ENCODE peak calls at places on chromosomes 6 and 20, in six cellular contexts. O is Calu3, X is CD14-positive monocyte, T is HFF-Myc, F is BE2C, Z is brain microvascular endothelial cell. B is an unnamed sample.

GRCh38 chr6:69289689-69290088 is 507.1 kb downstream of the LMBRD1 start:
- DNase-seq in O (no peak), X (no peak), T (no peak), F (no peak), Z (no peak), B (no peak)

GRCh38 chr6:31655349-31656237 is at the start of gene APOM:
- DNase-seq in O (no peak), X (no peak), T (no peak), F (no peak), Z (no peak), B (no peak)

GRCh38 chr6:113723182-113723581 is 134.0 kb upstream of the MARCKS start:
- DNase-seq in O (no peak), X (no peak), T (no peak), F (no peak), Z (no peak), B (no peak)

GRCh38 chr6:73388800-73389512 is 5.7 kb upstream of the DDX43 start:
- DNase-seq in O (peak), X (peak), T (peak), F (peak), Z (peak), B (peak)

GRCh38 chr6:139376604-139377218 is 2.3 kb upstream of the CITED2 start:
- DNase-seq in O (peak), X (no peak), T (no peak), F (no peak), Z (no peak), B (no peak)

GRCh38 chr6:110191477-110191876 is 11.2 kb downstream of the CDC40 start:
- DNase-seq in O (no peak), X (no peak), T (no peak), F (no peak), Z (no peak), B (no peak)

GRCh38 chr6:16200231-16200941 is 38.0 kb upstream of the GMPR start:
- DNase-seq in O (no peak), X (no peak), T (no peak), F (no peak), Z (no peak), B (peak)

GRCh38 chr20:4681971-4682370 is 39.7 kb upstream of the PRND start:
- DNase-seq in O (no peak), X (no peak), T (peak), F (no peak), Z (no peak), B (no peak)

GRCh38 chr6:108798672-108799355 is 49.4 kb upstream of the ARMC2 start:
- DNase-seq in O (no peak), X (no peak), T (no peak), F (peak), Z (no peak), B (no peak)

GRCh38 chr6:127690092-127690491 is 113.1 kb downstream of the C6orf58 start:
- DNase-seq in O (peak), X (no peak), T (peak), F (no peak), Z (peak), B (no peak)

GRCh38 chr6:99790679-99791078 is 184.0 kb downstream of the PRDM13 start:
- DNase-seq in O (no peak), X (no peak), T (no peak), F (no peak), Z (no peak), B (no peak)
- TF ChIP-seq CTCF in O (peak), X (no peak), T (no peak), F (peak), Z (no peak), B (no peak)

DNA sequence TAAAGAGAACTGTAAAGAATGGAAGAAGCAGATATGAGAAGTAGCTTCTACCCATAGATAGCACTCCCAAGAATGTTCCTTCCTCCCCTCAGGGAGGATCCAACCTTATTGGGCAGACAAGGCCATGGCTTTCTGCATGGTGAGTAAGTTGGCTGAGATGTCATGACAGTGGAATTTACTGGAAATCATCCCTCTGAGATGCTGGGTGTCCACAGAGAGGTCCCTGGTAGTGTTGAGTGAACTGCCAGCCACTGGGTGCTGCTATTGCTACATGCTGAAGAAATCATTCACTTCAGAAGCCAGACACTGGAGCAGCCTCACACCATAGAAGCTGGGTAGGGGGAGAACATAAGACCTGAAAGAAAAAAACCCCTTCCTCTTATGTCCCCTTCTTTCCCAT is 46.4 kb upstream of the FERMT1 start:
- DNase-seq in O (no peak), X (no peak), T (no peak), F (no peak), Z (peak), B (no peak)
- TF ChIP-seq CTCF in O (no peak), X (no peak), T (peak), F (peak), Z (peak), B (no peak)

GRCh38 chr6:156873654-156874380 is 96.6 kb downstream of the ARID1B start:
- DNase-seq in O (no peak), X (no peak), T (no peak), F (no peak), Z (no peak), B (no peak)
- TF ChIP-seq CTCF in O (no peak), X (no peak), T (no peak), F (no peak), Z (no peak), B (no peak)

GRCh38 chr6:97462944-97463343 is 179.9 kb upstream of the MMS22L start:
- DNase-seq in O (no peak), X (no peak), T (no peak), F (no peak), Z (no peak), B (no peak)

GRCh38 chr6:97469451-97469850 is 186.4 kb upstream of the MMS22L start:
- DNase-seq in O (no peak), X (no peak), T (no peak), F (no peak), Z (no peak), B (no peak)

GRCh38 chr6:97462031-97462430 is 179.0 kb upstream of the MMS22L start:
- DNase-seq in O (no peak), X (no peak), T (no peak), F (no peak), Z (no peak), B (no peak)

GRCh38 chr6:97468981-97469380 is 186.0 kb upstream of the MMS22L start:
- DNase-seq in O (no peak), X (no peak), T (no peak), F (no peak), Z (no peak), B (no peak)

GRCh38 chr6:97465877-97466710 is 183.1 kb upstream of the MMS22L start:
- DNase-seq in O (no peak), X (no peak), T (no peak), F (no peak), Z (no peak), B (peak)
- TF ChIP-seq CTCF in O (no peak), X (no peak), T (no peak), F (peak), Z (peak), B (no peak)

GRCh38 chr6:117849087-117849486 is 58.0 kb upstream of the SLC35F1 start:
- DNase-seq in O (no peak), X (no peak), T (no peak), F (no peak), Z (no peak), B (no peak)

GRCh38 chr6:117847912-117848311 is 59.2 kb upstream of the SLC35F1 start:
- DNase-seq in O (no peak), X (no peak), T (no peak), F (no peak), Z (no peak), B (no peak)
- TF ChIP-seq CTCF in O (no peak), X (no peak), T (no peak), F (no peak), Z (no peak), B (no peak)

DNA sequence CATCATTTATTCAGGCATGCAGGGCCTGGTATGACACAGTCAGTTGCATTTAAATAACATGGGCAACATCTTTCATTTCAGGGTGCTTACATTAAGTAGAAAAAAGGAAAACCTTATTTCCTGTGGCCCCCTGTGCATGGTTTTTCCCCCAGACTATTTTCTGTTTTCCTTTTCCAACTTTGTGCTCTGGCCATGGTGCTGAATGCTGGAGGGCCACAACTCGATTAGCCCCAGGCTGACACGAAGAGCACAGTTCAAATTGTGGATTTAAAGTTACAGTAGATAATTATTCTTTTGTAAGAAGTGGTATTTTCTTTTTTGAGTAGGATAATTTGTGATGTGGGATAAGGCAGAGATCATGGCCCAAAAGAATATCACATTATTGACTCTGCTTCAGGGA is 332.0 kb downstream of the HAO1 start:
- DNase-seq in O (peak), X (no peak), T (no peak), F (no peak), Z (no peak), B (peak)
- TF ChIP-seq CTCF in O (no peak), X (no peak), T (no peak), F (no peak), Z (no peak), B (no peak)

GRCh38 chr6:131117866-131118265 is 17.4 kb upstream of the AKAP7 start:
- DNase-seq in O (no peak), X (no peak), T (no peak), F (no peak), Z (no peak), B (no peak)
- TF ChIP-seq CTCF in O (no peak), X (no peak), T (no peak), F (no peak), Z (no peak), B (no peak)

GRCh38 chr6:122374307-122374706 is 25.1 kb upstream of the HSF2 start:
- DNase-seq in O (no peak), X (no peak), T (no peak), F (no peak), Z (no peak), B (no peak)

GRCh38 chr6:122376246-122376645 is 23.2 kb upstream of the HSF2 start:
- DNase-seq in O (no peak), X (no peak), T (no peak), F (no peak), Z (no peak), B (no peak)

DNA sequence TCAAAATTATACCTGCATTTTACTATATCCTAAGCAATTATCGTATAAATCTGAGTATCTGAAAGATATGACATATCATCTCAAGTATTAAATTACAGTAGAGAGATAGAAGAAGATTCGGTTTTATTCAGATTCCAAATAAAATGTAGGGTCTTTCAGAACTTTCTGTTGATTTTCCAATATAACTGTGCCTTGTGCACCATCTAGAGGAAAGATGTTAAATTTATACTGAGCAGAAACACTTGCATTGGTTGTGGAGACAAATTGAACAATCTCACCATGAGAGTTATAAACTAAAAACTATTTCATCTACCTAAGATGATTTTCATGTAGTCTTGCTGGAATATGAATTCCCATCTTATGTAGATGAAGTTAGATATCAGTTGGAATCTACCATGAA is 26.8 kb upstream of the HSF2 start:
- DNase-seq in O (no peak), X (no peak), T (no peak), F (no peak), Z (no peak), B (no peak)
- TF ChIP-seq CTCF in O (no peak), X (no peak), T (no peak), F (peak), Z (peak), B (peak)

GRCh38 chr6:137999815-138000214 is 107.4 kb downstream of the PERP start:
- DNase-seq in O (no peak), X (no peak), T (no peak), F (no peak), Z (no peak), B (no peak)

GRCh38 chr6:137998461-137999019 is 108.7 kb downstream of the PERP start:
- DNase-seq in O (no peak), X (no peak), T (no peak), F (no peak), Z (no peak), B (no peak)

GRCh38 chr6:138004423-138005287 is 102.6 kb downstream of the PERP start:
- DNase-seq in O (peak), X (no peak), T (peak), F (no peak), Z (peak), B (no peak)

GRCh38 chr6:138000955-138001354 is 106.3 kb downstream of the PERP start:
- DNase-seq in O (no peak), X (no peak), T (no peak), F (no peak), Z (no peak), B (no peak)

DNA sequence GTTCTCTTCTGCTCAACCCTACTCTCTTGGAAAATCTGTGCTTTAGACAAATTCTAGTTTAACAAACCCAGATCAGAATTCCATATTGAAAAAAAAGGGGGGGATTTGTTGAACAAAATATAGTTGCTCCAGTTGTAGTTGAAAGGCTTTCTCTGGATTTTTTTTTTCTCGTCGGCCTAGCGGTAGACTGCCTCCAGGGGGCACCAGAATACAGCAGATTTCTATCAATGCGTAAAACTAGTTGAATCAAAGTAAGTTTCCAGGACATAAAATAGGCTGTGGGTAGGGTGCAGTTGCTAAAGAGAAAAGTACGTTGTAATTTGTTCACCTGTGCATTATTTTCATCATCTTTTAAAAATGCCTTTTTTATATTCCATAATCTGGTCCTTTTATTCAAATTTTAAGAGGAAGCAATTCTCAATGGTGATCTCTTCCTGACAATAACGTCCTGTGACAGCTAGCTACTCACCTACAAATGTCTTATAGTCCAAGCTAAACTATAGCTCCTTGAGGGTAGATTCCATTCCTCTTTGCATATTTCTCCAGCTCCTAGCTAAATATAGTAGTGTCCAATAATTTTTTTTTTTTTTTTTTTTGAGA is 105.4 kb downstream of the PERP start:
- DNase-seq in O (peak), X (no peak), T (peak), F (peak), Z (peak), B (peak)
- TF ChIP-seq CTCF in O (peak), X (peak), T (peak), F (peak), Z (peak), B (peak)

GRCh38 chr6:41767112-41767946 is 12.4 kb downstream of the FRS3 start:
- DNase-seq in O (peak), X (no peak), T (peak), F (peak), Z (peak), B (no peak)

GRCh38 chr6:41769376-41769775 is 10.3 kb downstream of the FRS3 start:
- DNase-seq in O (no peak), X (no peak), T (no peak), F (no peak), Z (no peak), B (no peak)

GRCh38 chr6:41768545-41769308 is 11.0 kb downstream of the FRS3 start:
- DNase-seq in O (no peak), X (no peak), T (no peak), F (no peak), Z (no peak), B (no peak)

GRCh38 chr6:41771058-41771983 is 8.4 kb downstream of the FRS3 start:
- DNase-seq in O (no peak), X (no peak), T (no peak), F (no peak), Z (no peak), B (no peak)

GRCh38 chr6:41770381-41771057 is 9.2 kb downstream of the FRS3 start:
- DNase-seq in O (no peak), X (no peak), T (no peak), F (no peak), Z (no peak), B (no peak)
- TF ChIP-seq CTCF in O (no peak), X (no peak), T (no peak), F (no peak), Z (no peak), B (no peak)